ENCODE peak calls at places on chromosomes 11 and 22, in eight cellular contexts. One of them, this sample, is unnamed.
A peak's percentile ranks its signal among the peaks of the same experiment; 100 is the strongest.

GRCh38 chr11:121557348-121557747 is 104.6 kb upstream of the SORL1-AS1 start:
- DNase-seq in tibial nerve: no peak
- DNase-seq in A549: no peak
- DNase-seq in K562: no peak
- DNase-seq in stomach: no peak
- DNase-seq in transverse colon: no peak
- DNase-seq in SK-N-SH: no peak
- DNase-seq in ovary: no peak
- DNase-seq in this sample: no peak

GRCh38 chr11:59754859-59755700 is at the start of gene STX3:
- DNase-seq in tibial nerve: peak; percentile 17
- DNase-seq in A549: peak; percentile 73
- DNase-seq in K562: peak; percentile 88
- DNase-seq in stomach: peak; percentile 87
- DNase-seq in transverse colon: peak; percentile 83
- DNase-seq in SK-N-SH: peak; percentile 84
- DNase-seq in ovary: peak; percentile 65
- DNase-seq in this sample: no peak

GRCh38 chr11:45161252-45162063 is 15.0 kb downstream of the PRDM11 start:
- DNase-seq in tibial nerve: no peak
- DNase-seq in A549: no peak
- DNase-seq in K562: no peak
- DNase-seq in stomach: peak; percentile 41
- DNase-seq in transverse colon: no peak
- DNase-seq in SK-N-SH: peak; percentile 73
- DNase-seq in ovary: no peak
- DNase-seq in this sample: no peak

GRCh38 chr22:17381237-17381913 is 12.1 kb downstream of the CECR2 start:
- DNase-seq in tibial nerve: no peak
- DNase-seq in A549: no peak
- DNase-seq in K562: no peak
- DNase-seq in stomach: no peak
- DNase-seq in transverse colon: no peak
- DNase-seq in SK-N-SH: no peak
- DNase-seq in ovary: no peak
- DNase-seq in this sample: no peak

GRCh38 chr11:117877120-117877784 is 794 bp upstream of the FXYD6 start:
- DNase-seq in tibial nerve: no peak
- DNase-seq in A549: no peak
- DNase-seq in K562: no peak
- DNase-seq in stomach: no peak
- DNase-seq in transverse colon: no peak
- DNase-seq in SK-N-SH: no peak
- DNase-seq in ovary: peak; percentile 66
- DNase-seq in this sample: no peak

GRCh38 chr11:80297808-80298460 is 857.1 kb upstream of the TENM4 start:
- DNase-seq in tibial nerve: no peak
- DNase-seq in A549: peak; percentile 13
- DNase-seq in K562: no peak
- DNase-seq in stomach: no peak
- DNase-seq in transverse colon: no peak
- DNase-seq in SK-N-SH: no peak
- DNase-seq in ovary: no peak
- DNase-seq in this sample: no peak

GRCh38 chr11:102615077-102615893 is 9.8 kb downstream of the MMP20 start:
- DNase-seq in tibial nerve: no peak
- DNase-seq in A549: no peak
- DNase-seq in K562: no peak
- DNase-seq in stomach: no peak
- DNase-seq in transverse colon: no peak
- DNase-seq in SK-N-SH: no peak
- DNase-seq in ovary: no peak
- DNase-seq in this sample: peak; percentile 91

GRCh38 chr11:75524576-75525432 is 937 bp downstream of the GDPD5 start:
- DNase-seq in tibial nerve: no peak
- DNase-seq in A549: no peak
- DNase-seq in K562: peak; percentile 61
- DNase-seq in stomach: peak; percentile 27
- DNase-seq in transverse colon: peak; percentile 33
- DNase-seq in SK-N-SH: peak; percentile 66
- DNase-seq in ovary: peak; percentile 49
- DNase-seq in this sample: no peak

GRCh38 chr22:27381552-27381951 is 420.0 kb downstream of the MN1 start:
- DNase-seq in tibial nerve: no peak
- DNase-seq in A549: no peak
- DNase-seq in K562: no peak
- DNase-seq in stomach: no peak
- DNase-seq in transverse colon: no peak
- DNase-seq in SK-N-SH: no peak
- DNase-seq in ovary: no peak
- DNase-seq in this sample: peak; percentile 57

DNA sequence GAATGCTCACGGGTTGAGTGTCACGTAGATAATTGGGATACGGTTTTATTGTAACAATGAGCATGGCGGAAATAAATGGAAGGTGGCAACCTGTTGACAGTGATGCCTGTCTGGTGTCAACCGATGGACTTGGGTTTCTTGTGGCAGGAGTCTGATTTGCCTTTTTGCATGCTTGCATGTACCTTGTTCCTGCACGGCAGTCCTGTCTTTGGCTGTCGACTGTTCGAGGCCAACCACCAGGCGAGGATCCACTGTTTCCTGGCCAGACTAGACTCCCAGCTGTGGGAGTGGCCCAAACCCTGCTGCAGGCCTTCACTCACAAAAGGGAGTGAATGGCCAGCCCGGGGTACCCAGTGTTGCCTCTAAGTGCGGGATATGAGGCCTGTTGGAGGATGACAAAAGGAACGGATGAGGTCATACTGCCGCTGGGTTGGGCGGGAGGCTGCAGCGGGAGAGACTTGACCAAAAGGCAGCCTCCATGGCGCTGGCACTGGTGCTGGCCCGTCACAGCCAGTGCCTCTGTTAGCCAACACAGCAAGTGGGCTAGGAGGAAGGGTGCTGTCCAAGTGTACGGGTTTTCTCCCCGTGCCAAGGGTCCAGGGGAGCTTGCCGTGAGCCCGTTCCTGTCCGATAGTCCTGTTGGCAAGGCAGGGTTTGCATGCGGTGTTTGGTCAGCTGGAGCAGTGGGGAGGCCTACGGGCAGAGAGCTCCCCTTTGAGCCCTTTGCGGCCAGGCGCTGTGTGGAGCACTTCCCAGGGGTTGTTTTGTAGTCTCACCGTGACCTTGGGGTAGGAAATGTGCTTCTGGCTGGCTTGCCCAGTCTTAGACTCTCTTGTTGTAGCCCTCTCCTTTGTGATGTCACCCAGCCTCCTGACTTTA is 974 bp downstream of the DGCR8 start:
- DNase-seq in tibial nerve: no peak
- DNase-seq in A549: peak; percentile 30
- DNase-seq in K562: peak; percentile 82
- DNase-seq in stomach: no peak
- DNase-seq in transverse colon: peak; percentile 25
- DNase-seq in SK-N-SH: peak; percentile 54
- DNase-seq in ovary: no peak
- DNase-seq in this sample: no peak
- TF ChIP-seq EP300 in tibial nerve: no peak
- TF ChIP-seq EP300 in A549: no peak
- TF ChIP-seq EP300 in K562: no peak
- TF ChIP-seq EP300 in stomach: no peak
- TF ChIP-seq EP300 in transverse colon: no peak
- TF ChIP-seq EP300 in SK-N-SH: no peak
- TF ChIP-seq EP300 in ovary: no peak
- TF ChIP-seq EP300 in this sample: no peak

DNA sequence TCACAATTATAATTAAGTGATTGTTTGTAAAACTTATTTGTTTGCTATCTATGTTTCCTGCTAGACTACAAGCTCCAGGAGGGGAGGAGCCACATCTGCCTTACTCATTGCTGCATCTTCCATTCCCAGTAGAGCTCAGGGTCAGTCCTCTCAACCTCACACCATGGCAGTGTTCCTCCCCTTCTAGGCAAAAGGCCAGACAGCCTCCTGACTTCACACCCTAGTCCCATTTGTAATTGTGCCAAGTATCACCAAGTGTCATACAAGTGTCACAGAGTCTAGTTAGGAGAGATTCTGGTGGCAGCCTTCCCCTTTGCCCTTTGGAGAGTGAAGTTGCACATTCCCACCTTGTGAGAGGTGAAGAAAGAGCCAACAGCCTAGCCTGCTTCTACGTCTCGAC is 490.4 kb downstream of the INSC start:
- DNase-seq in tibial nerve: no peak
- DNase-seq in A549: no peak
- DNase-seq in K562: no peak
- DNase-seq in stomach: peak; percentile 50
- DNase-seq in transverse colon: no peak
- DNase-seq in SK-N-SH: no peak
- DNase-seq in ovary: no peak
- DNase-seq in this sample: no peak
- TF ChIP-seq EP300 in tibial nerve: no peak
- TF ChIP-seq EP300 in A549: no peak
- TF ChIP-seq EP300 in K562: no peak
- TF ChIP-seq EP300 in stomach: no peak
- TF ChIP-seq EP300 in transverse colon: no peak
- TF ChIP-seq EP300 in SK-N-SH: no peak
- TF ChIP-seq EP300 in ovary: no peak
- TF ChIP-seq EP300 in this sample: no peak

DNA sequence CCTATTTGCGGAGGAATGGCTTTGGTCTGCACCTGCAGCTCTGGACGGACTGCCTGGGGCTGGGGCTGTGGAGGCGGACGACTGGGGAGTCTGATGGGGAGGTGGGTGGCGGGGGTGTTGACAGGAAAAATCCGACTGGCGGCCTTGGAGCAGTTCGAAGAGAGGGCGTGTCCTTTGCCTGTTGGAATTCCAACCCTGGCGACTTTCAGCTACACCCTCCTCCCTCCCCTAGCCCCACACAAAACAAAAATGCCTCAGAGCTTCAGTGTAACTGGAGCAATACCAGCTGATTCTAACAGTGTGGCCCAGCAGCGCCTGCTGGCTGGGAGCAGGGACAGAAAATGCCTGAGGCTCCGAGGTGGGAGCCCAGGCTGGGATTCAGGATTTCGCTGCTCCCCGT is 85.4 kb downstream of the ATXN10 start:
- DNase-seq in tibial nerve: no peak
- DNase-seq in A549: no peak
- DNase-seq in K562: no peak
- DNase-seq in stomach: no peak
- DNase-seq in transverse colon: no peak
- DNase-seq in SK-N-SH: no peak
- DNase-seq in ovary: peak; percentile 55
- DNase-seq in this sample: no peak
- TF ChIP-seq EP300 in tibial nerve: peak; percentile 8
- TF ChIP-seq EP300 in A549: no peak
- TF ChIP-seq EP300 in K562: no peak
- TF ChIP-seq EP300 in stomach: no peak
- TF ChIP-seq EP300 in transverse colon: no peak
- TF ChIP-seq EP300 in SK-N-SH: no peak
- TF ChIP-seq EP300 in ovary: no peak
- TF ChIP-seq EP300 in this sample: no peak

GRCh38 chr11:124536520-124536919 is 6.9 kb downstream of the OR8B12 start:
- DNase-seq in tibial nerve: no peak
- DNase-seq in A549: peak; percentile 60
- DNase-seq in K562: no peak
- DNase-seq in stomach: no peak
- DNase-seq in transverse colon: peak; percentile 11
- DNase-seq in SK-N-SH: no peak
- DNase-seq in ovary: no peak
- DNase-seq in this sample: no peak
- TF ChIP-seq EP300 in tibial nerve: no peak
- TF ChIP-seq EP300 in A549: no peak
- TF ChIP-seq EP300 in K562: no peak
- TF ChIP-seq EP300 in stomach: no peak
- TF ChIP-seq EP300 in transverse colon: no peak
- TF ChIP-seq EP300 in SK-N-SH: no peak
- TF ChIP-seq EP300 in ovary: no peak
- TF ChIP-seq EP300 in this sample: no peak

DNA sequence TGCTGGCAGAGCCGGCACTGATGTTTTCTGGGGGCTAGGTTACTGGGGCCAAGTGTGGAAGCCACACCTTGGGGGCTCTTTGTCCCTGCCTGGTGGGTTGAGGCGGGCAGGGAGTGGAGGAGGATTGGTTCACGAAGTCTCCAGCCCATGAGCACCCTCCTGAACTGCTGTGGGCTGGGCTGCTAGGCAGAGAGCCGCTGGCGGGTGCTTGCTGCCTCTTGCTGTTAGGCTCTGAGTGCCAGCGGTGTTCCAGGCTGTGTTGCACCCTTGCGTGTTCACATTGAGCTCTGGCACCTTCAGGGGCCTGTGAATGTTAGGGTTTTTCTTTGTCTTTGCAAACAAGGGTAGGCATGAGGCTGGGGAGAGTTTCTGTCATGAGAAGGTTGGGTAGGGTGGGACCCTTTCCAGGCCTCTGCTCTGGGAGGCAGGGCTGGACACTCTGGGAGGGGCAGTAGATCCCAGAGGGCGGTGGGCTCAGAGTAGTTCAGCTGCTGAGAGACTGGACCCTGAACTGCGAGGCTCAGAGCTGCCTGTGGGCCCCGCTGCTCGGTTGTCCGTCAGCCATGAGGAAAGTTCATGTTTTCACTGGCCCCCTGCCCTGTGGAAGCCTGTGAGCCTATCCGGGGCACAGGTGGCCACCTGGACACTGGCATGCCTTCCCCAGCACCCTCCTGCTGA is 24.0 kb upstream of the TMEM191C start:
- DNase-seq in tibial nerve: peak; percentile 7
- DNase-seq in A549: no peak
- DNase-seq in K562: no peak
- DNase-seq in stomach: peak; percentile 22
- DNase-seq in transverse colon: no peak
- DNase-seq in SK-N-SH: no peak
- DNase-seq in ovary: no peak
- DNase-seq in this sample: no peak
- TF ChIP-seq EP300 in tibial nerve: no peak
- TF ChIP-seq EP300 in A549: no peak
- TF ChIP-seq EP300 in K562: no peak
- TF ChIP-seq EP300 in stomach: no peak
- TF ChIP-seq EP300 in transverse colon: no peak
- TF ChIP-seq EP300 in SK-N-SH: no peak
- TF ChIP-seq EP300 in ovary: no peak
- TF ChIP-seq EP300 in this sample: no peak

GRCh38 chr22:20436309-20437252 is 1.0 kb downstream of the SCARF2 start:
- DNase-seq in tibial nerve: no peak
- DNase-seq in A549: no peak
- DNase-seq in K562: peak; percentile 96
- DNase-seq in stomach: no peak
- DNase-seq in transverse colon: no peak
- DNase-seq in SK-N-SH: peak; percentile 90
- DNase-seq in ovary: peak; percentile 61
- DNase-seq in this sample: no peak
- TF ChIP-seq EP300 in tibial nerve: no peak
- TF ChIP-seq EP300 in A549: no peak
- TF ChIP-seq EP300 in K562: no peak
- TF ChIP-seq EP300 in stomach: no peak
- TF ChIP-seq EP300 in transverse colon: no peak
- TF ChIP-seq EP300 in SK-N-SH: no peak
- TF ChIP-seq EP300 in ovary: no peak
- TF ChIP-seq EP300 in this sample: no peak